ENCODE peak calls at places on chromosome 4, in eight cellular contexts. W is brain microvascular endothelial cell; V is amygdala; M is sigmoid colon; Z is activated CD4-positive, CD25-positive, alpha-beta regulatory T cell treated with anti-CD3 and anti-CD28 coated beads, Interleukin-2, amount 50 U/mL, for 72 hours; E is activated CD4-positive, alpha-beta memory T cell treated with anti-CD3 and anti-CD28 coated beads, Interleukin-2, amount 10 ng/mL, durations not matched to agents 7 days and 5 days; F is neural crest cell; B is activated naive CD4-positive, alpha-beta T cell treated with anti-CD3 and anti-CD28 coated beads for 36 hours. T is an unnamed sample.

GRCh38 chr4:78735697-78736096 is 40.5 kb upstream of the BMP2K start:
- DNase-seq in W (no peak), V (no peak), M (no peak), Z (no peak), E (no peak), F (no peak), B (no peak), T (no peak)

GRCh38 chr4:5500165-5500564 is 208.2 kb downstream of the EVC2 start:
- DNase-seq in W (peak), V (no peak), M (no peak), Z (no peak), E (no peak), F (no peak), B (no peak), T (no peak)

GRCh38 chr4:1194028-1194900 is 21.9 kb upstream of the SPON2 start:
- DNase-seq in W (no peak), V (peak), M (peak), Z (no peak), E (peak), F (no peak), B (no peak), T (no peak)

GRCh38 chr4:16912896-16913295 is 14.5 kb upstream of the LDB2 start:
- DNase-seq in W (no peak), V (no peak), M (no peak), Z (no peak), E (no peak), F (no peak), B (no peak), T (no peak)

GRCh38 chr4:25908491-25908901 is 5.5 kb upstream of the SMIM20 start:
- DNase-seq in W (peak), V (no peak), M (no peak), Z (no peak), E (no peak), F (peak), B (no peak), T (no peak)

GRCh38 chr4:109046549-109047171 is 255.8 kb downstream of the COL25A1 start:
- DNase-seq in W (peak), V (no peak), M (no peak), Z (no peak), E (no peak), F (no peak), B (no peak), T (no peak)

GRCh38 chr4:30269850-30270249 is 450.3 kb upstream of the PCDH7 start:
- DNase-seq in W (no peak), V (no peak), M (no peak), Z (no peak), E (no peak), F (no peak), B (no peak), T (no peak)

GRCh38 chr4:48322063-48322462 is 19.3 kb upstream of the SLAIN2 start:
- DNase-seq in W (no peak), V (no peak), M (no peak), Z (no peak), E (no peak), F (no peak), B (no peak), T (no peak)

GRCh38 chr4:184801781-184802180 is 24.0 kb downstream of the ACSL1 start:
- DNase-seq in W (no peak), V (no peak), M (no peak), Z (no peak), E (no peak), F (no peak), B (no peak), T (no peak)

GRCh38 chr4:118124977-118125376 is 90.7 kb downstream of the NDST3 start:
- DNase-seq in W (no peak), V (no peak), M (no peak), Z (no peak), E (no peak), F (no peak), B (no peak), T (no peak)

GRCh38 chr4:69054578-69055200 is 41.6 kb upstream of the UGT2B7 start:
- DNase-seq in W (peak), V (no peak), M (no peak), Z (no peak), E (no peak), F (no peak), B (no peak), T (no peak)

GRCh38 chr4:159420162-159421057 is 317.5 kb downstream of the RAPGEF2 start:
- DNase-seq in W (no peak), V (no peak), M (no peak), Z (no peak), E (no peak), F (no peak), B (no peak), T (no peak)

GRCh38 chr4:168589154-168589553 is 92.3 kb downstream of the PALLD start:
- DNase-seq in W (peak), V (no peak), M (no peak), Z (no peak), E (no peak), F (no peak), B (no peak), T (no peak)

GRCh38 chr4:147825451-147826287 is 93.8 kb downstream of the ARHGAP10 start:
- DNase-seq in W (peak), V (no peak), M (no peak), Z (no peak), E (no peak), F (no peak), B (no peak), T (no peak)